ENCODE peak calls at places on chromosomes 4 and X, in four cellular contexts. P is CD8-positive, alpha-beta T cell; S is PC-3; Q is stomach. A is an unnamed sample. For H3K4me1, the result is how much of the 10 kb centered on the place peaks cover.

GRCh38 chrX:100636321-100636991 is at the start of gene TSPAN6:
- DNase-seq in P (peak), S (peak), Q (peak), A (no peak)

GRCh38 chr4:70728096-70728495 is 6.3 kb downstream of the RUFY3 start:
- DNase-seq in P (no peak), S (no peak), Q (no peak), A (no peak)

GRCh38 chrX:123167621-123168020 is 16.5 kb upstream of the GRIA3 start:
- DNase-seq in P (no peak), S (peak), Q (no peak), A (no peak)

GRCh38 chr4:138005486-138005885 is 236.7 kb downstream of the SLC7A11 start:
- DNase-seq in P (no peak), S (no peak), Q (no peak), A (no peak)

GRCh38 chr4:13476915-13477314 is 7.2 kb downstream of the RAB28 start:
- DNase-seq in P (no peak), S (peak), Q (no peak), A (no peak)

GRCh38 chr4:100525689-100526088 is 7.9 kb upstream of the EMCN start:
- DNase-seq in P (no peak), S (no peak), Q (no peak), A (no peak)

GRCh38 chr4:68907230-68907629 is 44.4 kb downstream of the UGT2A3 start:
- DNase-seq in P (no peak), S (no peak), Q (no peak), A (no peak)

GRCh38 chr4:169621754-169622481 is 1.5 kb downstream of the CLCN3 start:
- DNase-seq in P (no peak), S (peak), Q (no peak), A (no peak)

GRCh38 chrX:101931104-101931493 is 728 bp downstream of the ZMAT1 start:
- DNase-seq in P (no peak), S (no peak), Q (no peak), A (no peak)

GRCh38 chr4:113524096-113524495 is 237.4 kb downstream of the CAMK2D start:
- DNase-seq in P (no peak), S (no peak), Q (no peak), A (no peak)

GRCh38 chrX:133838761-133839676 is 146.4 kb downstream of the GPC3 start:
- DNase-seq in P (peak), S (peak), Q (no peak), A (no peak)

GRCh38 chrX:79138658-79139241 is 5.7 kb upstream of the GPR174 start:
- DNase-seq in P (no peak), S (no peak), Q (no peak), A (no peak)

GRCh38 chrX:63750846-63751245 is 34.2 kb downstream of the ARHGEF9 start:
- DNase-seq in P (no peak), S (no peak), Q (no peak), A (no peak)

GRCh38 chr4:152935138-152935537 is 985 bp upstream of the FHDC1 start:
- DNase-seq in P (no peak), S (peak), Q (peak), A (no peak)

GRCh38 chrX:24498975-24499374 is 33.9 kb downstream of the PDK3 start:
- DNase-seq in P (no peak), S (peak), Q (no peak), A (no peak)

GRCh38 chr4:2900701-2901100 is 57.1 kb downstream of the ADD1 start:
- DNase-seq in P (no peak), S (no peak), Q (no peak), A (no peak)

GRCh38 chrX:153443476-153444332 is 2.2 kb downstream of the TREX2 start:
- DNase-seq in P (no peak), S (peak), Q (no peak), A (no peak)

GRCh38 chrX:108795240-108795639 is 58.9 kb upstream of the IRS4 start:
- DNase-seq in P (no peak), S (no peak), Q (no peak), A (no peak)

GRCh38 chrX:138710311-138710791 is 1.2 kb downstream of the FGF13 start:
- DNase-seq in P (no peak), S (no peak), Q (no peak), A (no peak)

GRCh38 chr4:188841523-188841922 is 702.3 kb downstream of the TRIML1 start:
- DNase-seq in P (no peak), S (peak), Q (no peak), A (no peak)

GRCh38 chrX:40061871-40062524 is 35.8 kb downstream of the BCOR start:
- DNase-seq in P (peak), S (no peak), Q (no peak), A (no peak)

GRCh38 chrX:9379697-9380551 is 84.9 kb upstream of the TBL1X start:
- DNase-seq in P (no peak), S (peak), Q (no peak), A (no peak)

GRCh38 chrX:12080265-12080664 is 58.0 kb upstream of the FRMPD4 start:
- DNase-seq in P (no peak), S (peak), Q (no peak), A (no peak)

GRCh38 chr4:185880571-185880970 is 68.6 kb upstream of the SORBS2 start:
- DNase-seq in P (no peak), S (peak), Q (no peak), A (no peak)

GRCh38 chr4:80197132-80197573 is at the start of gene PRDM8:
- DNase-seq in P (no peak), S (no peak), Q (no peak), A (no peak)

GRCh38 chrX:38304010-38304409 is 23.3 kb downstream of the RPGR start:
- DNase-seq in P (no peak), S (peak), Q (no peak), A (no peak)

GRCh38 chr4:98377626-98378025 is 116.4 kb downstream of the RAP1GDS1 start:
- DNase-seq in P (no peak), S (no peak), Q (no peak), A (no peak)

GRCh38 chr4:65437102-65437501 is 233.2 kb downstream of the EPHA5 start:
- DNase-seq in P (no peak), S (no peak), Q (no peak), A (no peak)
- H3K4me1 ChIP-seq in P (under half), S (under half), Q (under half), A (under half)

GRCh38 chr4:780730-781492 is 45.0 kb downstream of the CPLX1 start:
- DNase-seq in P (no peak), S (no peak), Q (no peak), A (no peak)
- H3K4me1 ChIP-seq in P (under half), S (under half), Q (under half), A (under half)

DNA sequence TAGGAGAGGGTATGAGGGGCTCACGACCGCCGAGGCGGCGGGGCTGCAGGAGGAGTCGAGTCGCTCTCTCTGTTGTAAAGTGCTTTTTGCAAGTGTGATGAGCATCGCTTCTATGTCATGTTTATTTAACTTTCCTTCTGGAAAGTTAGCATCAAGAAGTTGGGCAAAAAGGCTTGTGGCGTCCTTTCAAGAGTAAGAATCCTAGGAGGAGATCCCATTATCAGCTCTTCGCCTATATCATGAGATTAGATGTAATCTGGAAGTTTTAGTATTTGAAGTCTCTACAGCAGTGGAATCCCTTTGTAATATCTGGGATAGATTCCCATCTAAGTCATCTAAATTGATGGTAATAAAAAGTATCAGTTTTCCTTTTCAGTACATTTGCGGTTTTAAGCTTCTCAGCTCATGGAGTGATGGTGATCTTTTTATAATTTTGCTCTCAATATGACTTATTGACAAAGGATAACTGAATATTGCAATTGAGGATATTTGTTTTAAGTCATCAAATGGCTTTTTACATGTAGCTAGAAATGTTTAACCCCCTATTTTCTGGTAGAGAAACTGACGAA is 1.7 kb downstream of the GALNT7 start:
- DNase-seq in P (no peak), S (peak), Q (no peak), A (no peak)
- H3K4me1 ChIP-seq in P (under half), S (under half), Q (under half), A (under half)

GRCh38 chr4:151319490-151319889 is 5.9 kb downstream of the SH3D19 start:
- DNase-seq in P (no peak), S (no peak), Q (no peak), A (no peak)
- H3K4me1 ChIP-seq in P (under half), S (under half), Q (under half), A (under half)

GRCh38 chr4:71773004-71773403 is 10.9 kb downstream of the GC start:
- DNase-seq in P (no peak), S (no peak), Q (no peak), A (no peak)
- H3K4me1 ChIP-seq in P (under half), S (under half), Q (under half), A (under half)

DNA sequence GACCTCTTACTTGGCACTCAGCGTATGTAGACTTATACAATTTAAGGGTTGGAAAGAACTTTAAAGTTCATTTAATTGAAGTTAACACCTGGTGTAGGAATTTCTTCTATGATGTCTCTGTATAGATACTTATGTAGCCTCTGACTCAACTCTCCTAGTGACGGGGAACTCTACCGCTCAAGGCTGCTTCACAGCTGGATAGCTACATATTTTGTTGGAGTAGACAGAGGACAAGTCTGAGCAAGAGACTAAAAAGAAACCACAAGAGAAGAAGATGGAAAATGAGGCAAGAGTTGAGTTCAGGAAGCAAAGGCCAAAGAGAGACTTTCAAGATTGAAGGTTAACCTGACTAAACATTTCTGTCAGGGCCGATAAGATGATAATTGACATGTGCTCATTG is 52.6 kb downstream of the GPR50 start:
- DNase-seq in P (no peak), S (no peak), Q (no peak), A (no peak)
- H3K4me1 ChIP-seq in P (under half), S (under half), Q (under half), A (under half)

GRCh38 chr4:10089346-10089745 is 27.3 kb downstream of the WDR1 start:
- DNase-seq in P (no peak), S (peak), Q (peak), A (no peak)
- H3K4me1 ChIP-seq in P (under half), S (under half), Q (under half), A (under half)

DNA sequence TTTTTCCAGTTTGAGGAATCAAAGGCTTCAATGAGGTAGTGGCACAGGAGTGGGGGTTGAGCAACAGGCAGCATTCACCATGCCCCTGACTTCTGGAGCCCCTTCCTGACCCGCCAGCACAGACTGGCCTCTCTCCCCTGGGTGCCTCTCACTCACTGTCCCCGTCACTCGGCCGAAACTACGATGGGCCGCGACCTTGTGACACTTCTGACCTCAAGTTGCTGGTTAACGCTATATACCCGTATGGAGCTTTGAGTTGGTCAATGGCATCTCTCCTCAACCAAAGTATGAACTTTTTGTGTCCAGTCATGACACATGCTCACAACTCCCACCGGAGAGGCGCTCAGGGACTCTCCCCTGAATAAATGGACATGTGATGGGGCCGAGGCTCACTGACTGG is 72.1 kb downstream of the IRF2 start:
- DNase-seq in P (no peak), S (no peak), Q (no peak), A (no peak)
- H3K4me1 ChIP-seq in P (under half), S (under half), Q (under half), A (under half)

A was measured in ascending aorta.